ENCODE peak calls at places on chromosomes 16 and 17, in nine cellular contexts. One of them, this sample, is unnamed.

GRCh38 chr17:48878920-48879898 is 13.4 kb upstream of the ATP5MC1 start:
- DNase-seq in NCI-H460: peak
- DNase-seq in retina: peak
- DNase-seq in neural crest cell: peak
- DNase-seq in NCI-H1092 treated with DMSO at 0.1 percent for 48 hours: peak
- DNase-seq in smooth muscle cell of the brain vasculature: peak
- DNase-seq in NAMALWA: peak
- DNase-seq in LoVo: peak
- DNase-seq in transverse colon: peak
- DNase-seq in this sample: peak

GRCh38 chr17:48589060-48589830 is 796 bp downstream of the HOXB3 start:
- DNase-seq in NCI-H1092 treated with DMSO at 0.1 percent for 48 hours: no peak
- DNase-seq in NAMALWA: no peak
- DNase-seq in neural crest cell: no peak
- DNase-seq in smooth muscle cell of the brain vasculature: no peak
- DNase-seq in transverse colon: no peak
- DNase-seq in LoVo: no peak
- DNase-seq in NCI-H460: no peak
- DNase-seq in retina: no peak
- DNase-seq in this sample: no peak

GRCh38 chr16:57643166-57643813 is 14.9 kb downstream of the ADGRG1 start:
- DNase-seq in retina: no peak
- DNase-seq in transverse colon: no peak
- DNase-seq in NAMALWA: no peak
- DNase-seq in NCI-H1092 treated with DMSO at 0.1 percent for 48 hours: no peak
- DNase-seq in smooth muscle cell of the brain vasculature: no peak
- DNase-seq in LoVo: no peak
- DNase-seq in neural crest cell: no peak
- DNase-seq in NCI-H460: no peak
- DNase-seq in this sample: no peak

GRCh38 chr16:83248735-83249469 is 558.9 kb upstream of the HSBP1 start:
- DNase-seq in smooth muscle cell of the brain vasculature: no peak
- DNase-seq in LoVo: no peak
- DNase-seq in NCI-H460: no peak
- DNase-seq in neural crest cell: no peak
- DNase-seq in NCI-H1092 treated with DMSO at 0.1 percent for 48 hours: no peak
- DNase-seq in retina: no peak
- DNase-seq in transverse colon: no peak
- DNase-seq in NAMALWA: no peak
- DNase-seq in this sample: no peak

GRCh38 chr17:73592531-73592961 is 51.7 kb downstream of the SDK2 start:
- DNase-seq in transverse colon: no peak
- DNase-seq in retina: peak
- DNase-seq in LoVo: no peak
- DNase-seq in NCI-H1092 treated with DMSO at 0.1 percent for 48 hours: no peak
- DNase-seq in smooth muscle cell of the brain vasculature: no peak
- DNase-seq in NCI-H460: no peak
- DNase-seq in neural crest cell: no peak
- DNase-seq in NAMALWA: no peak
- DNase-seq in this sample: no peak

GRCh38 chr16:9154576-9155410 is 63.3 kb downstream of the HAPSTR1 start:
- DNase-seq in LoVo: no peak
- DNase-seq in transverse colon: no peak
- DNase-seq in NAMALWA: no peak
- DNase-seq in neural crest cell: no peak
- DNase-seq in NCI-H460: no peak
- DNase-seq in NCI-H1092 treated with DMSO at 0.1 percent for 48 hours: no peak
- DNase-seq in retina: no peak
- DNase-seq in smooth muscle cell of the brain vasculature: no peak
- DNase-seq in this sample: no peak

GRCh38 chr16:11139624-11140375 is 116.2 kb downstream of the SOCS1 start:
- DNase-seq in transverse colon: no peak
- DNase-seq in NCI-H460: no peak
- DNase-seq in retina: no peak
- DNase-seq in NCI-H1092 treated with DMSO at 0.1 percent for 48 hours: no peak
- DNase-seq in neural crest cell: no peak
- DNase-seq in LoVo: no peak
- DNase-seq in smooth muscle cell of the brain vasculature: no peak
- DNase-seq in NAMALWA: no peak
- DNase-seq in this sample: no peak

GRCh38 chr16:83995756-83996155 is 27.7 kb downstream of the NECAB2 start:
- DNase-seq in NAMALWA: no peak
- DNase-seq in LoVo: no peak
- DNase-seq in transverse colon: peak
- DNase-seq in NCI-H460: no peak
- DNase-seq in smooth muscle cell of the brain vasculature: peak
- DNase-seq in retina: peak
- DNase-seq in neural crest cell: no peak
- DNase-seq in NCI-H1092 treated with DMSO at 0.1 percent for 48 hours: peak
- DNase-seq in this sample: no peak

GRCh38 chr16:51759329-51759728 is 608.3 kb upstream of the SALL1 start:
- DNase-seq in LoVo: no peak
- DNase-seq in NCI-H460: no peak
- DNase-seq in transverse colon: no peak
- DNase-seq in NCI-H1092 treated with DMSO at 0.1 percent for 48 hours: peak
- DNase-seq in NAMALWA: no peak
- DNase-seq in retina: peak
- DNase-seq in smooth muscle cell of the brain vasculature: no peak
- DNase-seq in neural crest cell: no peak
- DNase-seq in this sample: peak

This sample was measured in SK-N-DZ.